ENCODE peak calls at places on chromosome 3, in four cellular contexts. Q is PC-9, G is activated gamma-delta T cell treated with Interleukin-2 at 50 U/mL for 16 hours, X is HFFc6. M is an unnamed sample.

GRCh38 chr3:57929988-57930387 is 78.2 kb upstream of the FLNB start:
- DNase-seq in X (no peak), G (no peak), Q (no peak), M (no peak)

GRCh38 chr3:135392151-135392550 is 573.4 kb upstream of the PPP2R3A start:
- DNase-seq in X (no peak), Q (no peak), G (no peak), M (no peak)

GRCh38 chr3:4421121-4421520 is 45.9 kb downstream of the SUMF1 start:
- DNase-seq in Q (no peak), X (peak), G (no peak), M (peak)

GRCh38 chr3:97882975-97883598 is 61.3 kb downstream of the CRYBG3 start:
- DNase-seq in Q (peak), X (peak), G (no peak), M (no peak)

GRCh38 chr3:188123170-188123920 is 30.6 kb upstream of the LPP start:
- DNase-seq in Q (no peak), G (no peak), X (no peak), M (no peak)

GRCh38 chr3:128849776-128850542 is 29.5 kb upstream of the ACAD9 start:
- DNase-seq in X (peak), Q (no peak), G (no peak), M (no peak)

GRCh38 chr3:192923731-192924130 is 6.1 kb upstream of the MB21D2 start:
- DNase-seq in X (no peak), G (no peak), Q (peak), M (no peak)

GRCh38 chr3:173529062-173529711 is 131.6 kb downstream of the NLGN1 start:
- DNase-seq in X (no peak), G (no peak), Q (peak), M (peak)

GRCh38 chr3:120070263-120070981 is 23.8 kb downstream of the GSK3B start:
- DNase-seq in X (no peak), G (no peak), Q (no peak), M (no peak)

GRCh38 chr3:120029749-120030148 is 64.5 kb downstream of the GSK3B start:
- DNase-seq in G (no peak), Q (no peak), X (no peak), M (no peak)

GRCh38 chr3:41318520-41318919 is 119.2 kb downstream of the CTNNB1 start:
- DNase-seq in G (no peak), Q (peak), X (peak), M (no peak)

GRCh38 chr3:126932188-126932931 is 50.6 kb upstream of the PLXNA1 start:
- DNase-seq in X (peak), G (no peak), Q (no peak), M (no peak)

GRCh38 chr3:79146024-79146423 is 621.8 kb downstream of the ROBO1 start:
- DNase-seq in Q (no peak), G (no peak), X (no peak), M (no peak)

GRCh38 chr3:36653095-36653494 is 111.3 kb downstream of the DCLK3 start:
- DNase-seq in G (no peak), Q (peak), X (peak), M (no peak)